ENCODE peak calls at places on chromosomes 4 and X, in four cellular contexts. R is activated gamma-delta T cell treated with Interleukin-2 at 50 U/mL for 16 hours, P is NCI-H1694, A is Caco-2. W is an unnamed sample.

GRCh38 chr4:20137176-20137575 is 114.5 kb upstream of the SLIT2 start:
- DNase-seq in R (no peak), P (no peak), A (no peak), W (no peak)

GRCh38 chr4:56689661-56690060 is 8.6 kb upstream of the HOPX start:
- DNase-seq in P (no peak), R (no peak), A (no peak), W (no peak)

GRCh38 chrX:105765691-105766090 is 56.6 kb upstream of the NRK start:
- DNase-seq in A (no peak), R (no peak), P (no peak), W (no peak)

GRCh38 chrX:48493890-48494364 is 14.9 kb upstream of the PORCN start:
- DNase-seq in R (no peak), P (no peak), A (peak; percentile 36), W (no peak)

GRCh38 chr4:48681856-48682255 is 98.2 kb downstream of the FRYL start:
- DNase-seq in P (no peak), R (peak; percentile 7), A (peak; percentile 12), W (no peak)

GRCh38 chr4:186946140-186946539 is 222.5 kb upstream of the FAT1 start:
- DNase-seq in R (no peak), P (no peak), A (no peak), W (no peak)

GRCh38 chr4:150971901-150972300 is 43.2 kb downstream of the LRBA start:
- DNase-seq in P (no peak), R (no peak), A (no peak), W (no peak)

GRCh38 chr4:54187148-54187547 is 41.9 kb upstream of the PDGFRA start:
- DNase-seq in R (no peak), P (no peak), A (no peak), W (no peak)

GRCh38 chrX:132165005-132165404 is 37.2 kb upstream of the FRMD7 start:
- DNase-seq in A (no peak), R (no peak), P (no peak), W (no peak)

GRCh38 chr4:95432466-95432865 is 116.3 kb downstream of the UNC5C start:
- DNase-seq in P (no peak), A (no peak), R (no peak), W (no peak)

GRCh38 chrX:149720021-149720689 is 8.3 kb downstream of the MAGEA11 start:
- DNase-seq in P (no peak), R (no peak), A (peak; percentile 59), W (no peak)

GRCh38 chrX:21657318-21658151 is 595 bp downstream of the KLHL34 start:
- DNase-seq in P (no peak), R (no peak), A (no peak), W (no peak)

GRCh38 chr4:109301691-109302365 is 630 bp downstream of the COL25A1 start:
- DNase-seq in R (no peak), A (no peak), P (no peak), W (no peak)

GRCh38 chr4:5956285-5957021 is 61.8 kb downstream of the C4orf50 start:
- DNase-seq in R (no peak), P (peak; percentile 88), A (no peak), W (no peak)

GRCh38 chr4:124321370-124321769 is 391.2 kb downstream of the ANKRD50 start:
- DNase-seq in A (no peak), R (no peak), P (no peak), W (no peak)

GRCh38 chr4:121011138-121011537 is 61.2 kb downstream of the NDNF start:
- DNase-seq in A (no peak), R (no peak), P (no peak), W (no peak)